ENCODE peak calls at places on chromosome X, in five cellular contexts. T, P, H, Q and A are unnamed samples.

GRCh38 chrX:13661735-13662536 is 9.0 kb downstream of the TCEANC start:
- DNase-seq in H (no peak), T (no peak), Q (no peak), P (no peak), A (no peak)

GRCh38 chrX:153782324-153782723 is 1.5 kb downstream of the SRPK3 start:
- DNase-seq in H (no peak), T (no peak), Q (no peak), P (no peak), A (no peak)

GRCh38 chrX:110402091-110402854 is 43.6 kb downstream of the RTL9 start:
- DNase-seq in H (peak; percentile 14), P (no peak), Q (no peak), T (no peak), A (no peak)

GRCh38 chrX:154096140-154097002 is 1.1 kb downstream of the MECP2 start:
- DNase-seq in H (peak; percentile 39), T (no peak), P (no peak), Q (peak; percentile 27), A (no peak)

GRCh38 chrX:23902419-23902818 is 5.3 kb downstream of the APOO start:
- DNase-seq in Q (peak; percentile 67), P (no peak), H (no peak), T (no peak), A (peak; percentile 45)

GRCh38 chrX:13087322-13088154 is 43.1 kb upstream of the FAM9C start:
- DNase-seq in H (no peak), P (no peak), T (no peak), Q (no peak), A (no peak)

GRCh38 chrX:39928704-39929439 is 168.9 kb downstream of the BCOR start:
- DNase-seq in T (no peak), Q (no peak), H (no peak), P (no peak), A (no peak)

GRCh38 chrX:107674480-107675364 is 46.4 kb downstream of the PRPS1 start:
- DNase-seq in H (peak; percentile 40), P (no peak), T (peak; percentile 23), Q (no peak), A (no peak)

GRCh38 chrX:20237864-20238263 is 28.8 kb downstream of the RPS6KA3 start:
- DNase-seq in P (no peak), Q (no peak), H (no peak), T (no peak), A (no peak)

GRCh38 chrX:20967725-20968124 is 406.5 kb upstream of the CNKSR2 start:
- DNase-seq in Q (no peak), P (no peak), H (no peak), T (no peak), A (peak; percentile 63)

GRCh38 chrX:134688839-134689238 is 30.6 kb upstream of the PLAC1 start:
- DNase-seq in P (no peak), Q (no peak), T (no peak), H (no peak), A (no peak)

GRCh38 chrX:2508648-2509335 is 8.0 kb upstream of the DHRSX start:
- DNase-seq in Q (no peak), H (no peak), T (no peak), P (no peak), A (no peak)

GRCh38 chrX:151722241-151722846 is 6.5 kb downstream of the FATE1 start:
- DNase-seq in T (peak; percentile 70), H (no peak), P (no peak), Q (peak; percentile 73), A (no peak)

GRCh38 chrX:115560978-115561604 is at the start of gene PLS3:
- DNase-seq in Q (peak; percentile 94), P (no peak), T (peak; percentile 71), H (peak; percentile 86), A (peak; percentile 32)

GRCh38 chrX:72572248-72573157 is at the start of gene HDAC8:
- DNase-seq in P (peak; percentile 15), Q (peak; percentile 65), H (peak; percentile 67), T (peak; percentile 68), A (peak; percentile 50)

GRCh38 chrX:100208076-100208475 is 202.0 kb downstream of the PCDH19 start:
- DNase-seq in Q (no peak), T (no peak), H (no peak), P (no peak), A (no peak)

GRCh38 chrX:17374619-17375360 is at the start of gene NHS:
- DNase-seq in T (peak; percentile 82), H (peak; percentile 75), Q (peak; percentile 88), P (no peak), A (no peak)

GRCh38 chrX:148542481-148543255 is 42.3 kb downstream of the AFF2 start:
- DNase-seq in P (no peak), T (no peak), H (no peak), Q (no peak), A (no peak)
- TF ChIP-seq CTCF in P (no peak), T (no peak), H (no peak), Q (no peak), A (no peak)

GRCh38 chrX:54923376-54923775 is 2.8 kb downstream of the TRO start:
- DNase-seq in P (no peak), T (no peak), Q (no peak), H (no peak), A (no peak)

GRCh38 chrX:54921427-54922021 is 900 bp downstream of the TRO start:
- DNase-seq in T (peak; percentile 81), P (peak; percentile 44), Q (peak; percentile 88), H (peak; percentile 45), A (no peak)

GRCh38 chrX:54922547-54922946 is 1.9 kb downstream of the TRO start:
- DNase-seq in H (no peak), T (no peak), P (no peak), Q (no peak), A (no peak)

DNA sequence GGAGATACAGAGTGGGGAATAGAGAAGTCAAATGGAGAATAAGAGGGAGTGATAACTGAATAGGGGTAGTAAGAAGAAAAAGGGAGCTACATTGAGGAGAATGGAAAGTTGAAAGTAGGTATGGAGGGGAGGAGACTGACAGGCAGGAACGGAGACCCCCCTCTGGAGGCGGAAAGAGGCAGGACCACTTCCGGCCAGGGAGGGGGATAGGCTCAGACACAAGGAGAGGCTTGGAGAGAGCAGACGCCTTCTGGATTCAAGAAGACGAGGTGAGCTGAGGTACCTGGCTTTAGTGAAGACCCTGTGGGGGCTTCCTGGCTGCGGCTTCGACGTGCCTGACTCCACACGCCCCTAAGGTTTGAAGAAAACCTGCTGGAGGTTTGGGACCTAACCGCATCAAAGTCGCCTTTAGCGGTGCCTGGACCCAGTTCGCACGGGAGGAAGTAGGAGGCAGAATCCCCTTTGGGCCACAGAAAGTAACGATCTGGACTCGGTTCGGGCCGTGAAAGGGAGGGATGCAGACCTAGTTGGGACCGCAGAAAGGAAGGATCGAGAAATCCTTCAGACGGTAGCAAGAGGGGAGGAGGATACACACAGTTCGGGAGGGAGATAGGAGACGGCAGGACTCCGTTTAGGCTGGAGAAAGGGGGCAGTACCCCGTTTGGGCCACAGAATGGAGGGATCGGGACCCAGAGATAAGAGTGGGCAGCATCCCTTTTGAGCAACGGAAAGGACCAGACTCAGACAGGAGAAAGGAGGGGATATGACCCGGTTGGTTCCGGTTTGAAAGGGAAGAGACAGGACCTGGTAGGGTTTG is at the start of gene TRO:
- DNase-seq in Q (peak; percentile 53), T (peak; percentile 70), P (no peak), H (no peak), A (no peak)
- TF ChIP-seq CTCF in Q (peak; percentile 23), T (peak; percentile 32), P (no peak), H (no peak), A (no peak)

GRCh38 chrX:7068939-7069367 is 78.6 kb upstream of the STS start:
- DNase-seq in Q (peak; percentile 9), T (peak; percentile 43), H (no peak), P (peak; percentile 16), A (no peak)
- TF ChIP-seq CTCF in Q (peak; percentile 42), T (no peak), H (peak; percentile 20), P (peak; percentile 24), A (no peak)

DNA sequence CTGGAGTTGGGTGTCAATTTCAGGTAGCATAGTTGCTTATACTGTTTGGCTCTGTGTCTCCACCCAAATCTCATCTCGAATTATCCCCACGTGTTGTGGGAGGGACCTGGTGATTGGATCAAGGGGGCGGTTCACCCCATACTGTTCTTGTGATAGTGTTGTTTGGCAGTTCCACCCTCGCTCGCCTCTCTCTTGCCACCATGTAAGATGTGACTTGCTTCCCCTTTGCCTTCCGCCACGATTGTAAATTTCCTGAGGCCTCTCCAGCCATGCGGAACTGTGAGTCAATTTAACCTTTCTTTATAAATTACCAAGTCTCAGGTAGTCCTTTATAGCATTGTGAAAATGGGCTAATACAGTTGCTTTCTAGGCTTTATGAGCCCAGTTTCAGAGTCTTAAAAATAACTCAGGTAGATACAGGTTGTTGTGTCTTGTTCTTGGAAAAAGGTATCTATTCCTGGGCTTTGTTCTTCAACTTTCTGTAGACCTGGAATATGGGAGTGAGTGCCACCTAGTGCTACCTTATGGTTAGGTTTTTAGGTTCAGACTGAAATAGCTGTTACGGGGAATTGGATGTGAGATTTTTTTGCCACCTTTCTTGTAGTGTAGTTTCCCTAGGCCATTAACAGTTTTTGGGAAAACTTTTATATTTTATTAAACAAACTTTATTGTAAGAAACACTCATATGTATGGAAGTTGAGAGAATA is 15.6 kb downstream of the PGK1 start:
- DNase-seq in Q (no peak), P (no peak), T (no peak), H (no peak), A (no peak)
- TF ChIP-seq CTCF in Q (peak; percentile 25), P (no peak), T (no peak), H (no peak), A (peak; percentile 45)

GRCh38 chrX:9749141-9749540 is 16.5 kb downstream of the GPR143 start:
- DNase-seq in P (no peak), Q (no peak), T (no peak), H (no peak), A (no peak)
- TF ChIP-seq CTCF in P (no peak), Q (no peak), T (no peak), H (no peak), A (no peak)

GRCh38 chrX:53022381-53022780 is 26.2 kb upstream of the GPR173 start:
- DNase-seq in P (no peak), T (no peak), Q (no peak), H (no peak), A (no peak)

GRCh38 chrX:53013291-53013690 is 35.3 kb upstream of the GPR173 start:
- DNase-seq in Q (no peak), H (no peak), T (no peak), P (no peak), A (no peak)

DNA sequence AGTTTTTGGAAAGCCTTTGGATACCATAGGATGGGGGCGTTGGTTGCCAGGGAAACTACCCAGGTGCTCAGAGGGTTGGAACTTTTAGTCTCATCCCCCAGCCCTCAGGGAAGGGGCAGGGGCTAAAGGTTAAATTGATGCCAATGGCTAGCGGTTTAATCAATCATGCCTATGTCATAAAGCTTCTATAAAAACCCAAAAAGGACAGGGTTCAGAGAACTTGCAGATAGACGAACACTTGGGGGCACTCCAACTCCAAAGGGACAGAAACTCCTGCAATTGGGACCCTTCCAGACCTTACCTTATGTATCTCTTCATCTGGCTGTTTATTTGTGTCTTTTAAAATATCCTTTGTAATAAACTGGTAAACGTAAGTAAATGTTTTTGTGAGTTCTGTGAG is 30.0 kb upstream of the GPR173 start:
- DNase-seq in Q (no peak), T (no peak), H (no peak), P (no peak), A (no peak)
- TF ChIP-seq CTCF in Q (no peak), T (no peak), H (no peak), P (no peak), A (peak; percentile 32)

DNA sequence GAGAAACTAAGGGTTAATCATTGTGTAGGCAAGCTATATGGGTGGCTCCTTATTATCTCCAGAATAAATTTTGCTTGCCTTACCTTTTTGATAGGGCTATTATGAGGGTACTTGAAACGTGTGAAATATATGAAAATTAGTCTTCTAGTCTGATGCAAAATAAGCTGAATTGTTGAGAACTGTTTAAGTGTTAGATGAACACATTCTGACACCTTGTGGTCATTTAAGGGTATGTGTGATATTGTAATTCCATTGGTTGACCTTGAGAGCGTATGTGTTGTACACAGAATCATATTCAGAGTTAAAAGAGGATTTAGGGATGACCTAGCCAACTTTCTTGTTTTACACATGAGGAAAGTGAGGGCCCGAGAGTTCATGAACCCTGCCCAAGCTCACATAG is 44.6 kb upstream of the LINC00632 start:
- DNase-seq in H (no peak), T (no peak), P (no peak), Q (peak; percentile 10), A (no peak)
- TF ChIP-seq CTCF in H (peak; percentile 26), T (peak; percentile 44), P (no peak), Q (peak; percentile 33), A (peak; percentile 50)